ENCODE peak calls at places on chromosomes 5 and 9, in six cellular contexts. One of them, this sample, is unnamed.
A peak's percentile ranks its signal among the peaks of the same experiment; 100 is the strongest.

GRCh38 chr9:113244556-113244955 is 23.2 kb downstream of the SLC31A1 start:
- DNase-seq in prostate gland: no peak
- DNase-seq in tibial nerve: no peak
- DNase-seq in heart left ventricle: no peak
- DNase-seq in adrenal gland: no peak
- DNase-seq in HCT116: no peak
- DNase-seq in this sample: no peak

GRCh38 chr9:9612270-9612669 is 1000.5 kb downstream of the PTPRD start:
- DNase-seq in adrenal gland: no peak
- DNase-seq in prostate gland: no peak
- DNase-seq in HCT116: no peak
- DNase-seq in heart left ventricle: no peak
- DNase-seq in tibial nerve: no peak
- DNase-seq in this sample: no peak

GRCh38 chr9:18542837-18543405 is 69.0 kb downstream of the ADAMTSL1 start:
- DNase-seq in prostate gland: no peak
- DNase-seq in HCT116: no peak
- DNase-seq in tibial nerve: no peak
- DNase-seq in adrenal gland: no peak
- DNase-seq in heart left ventricle: no peak
- DNase-seq in this sample: no peak

GRCh38 chr5:1923766-1924165 is 41.0 kb upstream of the IRX4 start:
- DNase-seq in HCT116: no peak
- DNase-seq in heart left ventricle: no peak
- DNase-seq in tibial nerve: no peak
- DNase-seq in adrenal gland: no peak
- DNase-seq in prostate gland: no peak
- DNase-seq in this sample: no peak

GRCh38 chr5:149656576-149657182 is 73.4 kb upstream of the PPARGC1B start:
- DNase-seq in tibial nerve: no peak
- DNase-seq in heart left ventricle: peak; percentile 61
- DNase-seq in adrenal gland: no peak
- DNase-seq in HCT116: no peak
- DNase-seq in prostate gland: no peak
- DNase-seq in this sample: no peak

GRCh38 chr5:33595303-33595702 is 154.5 kb downstream of the TARS1 start:
- DNase-seq in heart left ventricle: no peak
- DNase-seq in tibial nerve: no peak
- DNase-seq in prostate gland: no peak
- DNase-seq in HCT116: no peak
- DNase-seq in adrenal gland: no peak
- DNase-seq in this sample: no peak

GRCh38 chr5:58012103-58012502 is 447.8 kb downstream of the PLK2 start:
- DNase-seq in heart left ventricle: no peak
- DNase-seq in prostate gland: no peak
- DNase-seq in HCT116: no peak
- DNase-seq in adrenal gland: no peak
- DNase-seq in tibial nerve: no peak
- DNase-seq in this sample: no peak

GRCh38 chr9:105309531-105309931 is 65.1 kb downstream of the SLC44A1 start:
- DNase-seq in prostate gland: no peak
- DNase-seq in heart left ventricle: no peak
- DNase-seq in adrenal gland: no peak
- DNase-seq in HCT116: no peak
- DNase-seq in tibial nerve: no peak
- DNase-seq in this sample: no peak

GRCh38 chr9:78033870-78034269 is 2.3 kb upstream of the GNAQ start:
- DNase-seq in tibial nerve: no peak
- DNase-seq in prostate gland: no peak
- DNase-seq in HCT116: no peak
- DNase-seq in adrenal gland: no peak
- DNase-seq in heart left ventricle: no peak
- DNase-seq in this sample: no peak

GRCh38 chr5:28927559-28928326 is 1889.4 kb upstream of the CDH9 start:
- DNase-seq in heart left ventricle: no peak
- DNase-seq in adrenal gland: no peak
- DNase-seq in HCT116: no peak
- DNase-seq in tibial nerve: no peak
- DNase-seq in prostate gland: no peak
- DNase-seq in this sample: no peak
- TF ChIP-seq POLR2A in heart left ventricle: no peak
- TF ChIP-seq POLR2A in adrenal gland: no peak
- TF ChIP-seq POLR2A in HCT116: no peak
- TF ChIP-seq POLR2A in tibial nerve: no peak
- TF ChIP-seq POLR2A in prostate gland: no peak
- TF ChIP-seq POLR2A in this sample: no peak

GRCh38 chr9:133148351-133149129 is 15.2 kb downstream of the GBGT1 start:
- DNase-seq in adrenal gland: peak; percentile 74
- DNase-seq in tibial nerve: no peak
- DNase-seq in HCT116: no peak
- DNase-seq in heart left ventricle: peak; percentile 75
- DNase-seq in prostate gland: peak; percentile 38
- DNase-seq in this sample: peak; percentile 64
- TF ChIP-seq POLR2A in adrenal gland: peak; percentile 52
- TF ChIP-seq POLR2A in tibial nerve: no peak
- TF ChIP-seq POLR2A in HCT116: no peak
- TF ChIP-seq POLR2A in heart left ventricle: no peak
- TF ChIP-seq POLR2A in prostate gland: no peak
- TF ChIP-seq POLR2A in this sample: peak; percentile 15

DNA sequence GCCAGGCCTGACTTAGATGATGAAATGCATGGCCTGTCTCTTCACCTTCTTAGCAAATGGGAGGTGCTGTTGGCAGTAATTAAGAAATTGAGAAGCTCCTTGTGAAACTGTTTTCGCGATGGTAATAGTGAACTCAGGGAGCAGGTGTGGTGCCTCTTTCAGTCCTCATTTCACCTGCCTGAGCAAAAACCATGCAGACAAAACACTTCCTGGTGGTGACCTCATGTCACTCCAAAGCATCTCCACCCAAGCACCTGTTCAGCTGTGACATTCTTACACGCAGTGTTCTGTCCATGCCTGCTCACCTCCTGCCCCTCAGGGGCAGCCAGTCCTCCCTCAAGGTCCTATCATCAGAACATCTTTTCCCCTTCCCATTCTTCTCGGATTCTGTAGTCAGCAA is 146.5 kb downstream of the CD180 start:
- DNase-seq in prostate gland: no peak
- DNase-seq in tibial nerve: no peak
- DNase-seq in HCT116: no peak
- DNase-seq in heart left ventricle: no peak
- DNase-seq in adrenal gland: no peak
- DNase-seq in this sample: no peak
- TF ChIP-seq POLR2A in prostate gland: no peak
- TF ChIP-seq POLR2A in tibial nerve: no peak
- TF ChIP-seq POLR2A in HCT116: no peak
- TF ChIP-seq POLR2A in heart left ventricle: no peak
- TF ChIP-seq POLR2A in adrenal gland: no peak
- TF ChIP-seq POLR2A in this sample: no peak

DNA sequence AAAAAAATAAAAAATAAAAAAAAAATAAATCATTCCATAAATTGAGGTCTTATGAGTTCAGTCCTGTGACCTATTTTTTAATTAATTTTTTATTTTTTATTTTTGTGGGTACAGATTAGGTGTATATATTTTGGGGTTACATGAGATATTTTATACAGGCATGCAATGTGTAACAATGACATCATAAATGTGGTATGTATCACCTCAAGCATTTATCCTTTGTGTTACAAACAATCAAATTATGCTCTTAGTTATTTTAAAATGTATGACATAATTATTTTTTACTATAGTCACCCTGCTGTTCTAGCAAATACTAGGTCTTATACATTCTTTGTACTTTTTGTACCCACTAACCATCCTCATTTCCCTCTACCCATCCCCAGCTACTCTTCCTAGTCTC is 537.9 kb downstream of the HINT1 start:
- DNase-seq in adrenal gland: no peak
- DNase-seq in HCT116: no peak
- DNase-seq in prostate gland: no peak
- DNase-seq in heart left ventricle: no peak
- DNase-seq in tibial nerve: no peak
- DNase-seq in this sample: no peak
- TF ChIP-seq POLR2A in adrenal gland: no peak
- TF ChIP-seq POLR2A in HCT116: no peak
- TF ChIP-seq POLR2A in prostate gland: no peak
- TF ChIP-seq POLR2A in heart left ventricle: no peak
- TF ChIP-seq POLR2A in tibial nerve: no peak
- TF ChIP-seq POLR2A in this sample: no peak

GRCh38 chr5:97728920-97729319 is 545.9 kb upstream of the RIOK2 start:
- DNase-seq in tibial nerve: no peak
- DNase-seq in heart left ventricle: no peak
- DNase-seq in HCT116: no peak
- DNase-seq in adrenal gland: no peak
- DNase-seq in prostate gland: no peak
- DNase-seq in this sample: no peak
- TF ChIP-seq POLR2A in tibial nerve: no peak
- TF ChIP-seq POLR2A in heart left ventricle: no peak
- TF ChIP-seq POLR2A in HCT116: no peak
- TF ChIP-seq POLR2A in adrenal gland: no peak
- TF ChIP-seq POLR2A in prostate gland: no peak
- TF ChIP-seq POLR2A in this sample: no peak

GRCh38 chr5:28234356-28234968 is 1196.1 kb upstream of the CDH9 start:
- DNase-seq in heart left ventricle: no peak
- DNase-seq in tibial nerve: no peak
- DNase-seq in adrenal gland: no peak
- DNase-seq in HCT116: no peak
- DNase-seq in prostate gland: no peak
- DNase-seq in this sample: no peak
- TF ChIP-seq POLR2A in heart left ventricle: no peak
- TF ChIP-seq POLR2A in tibial nerve: no peak
- TF ChIP-seq POLR2A in adrenal gland: no peak
- TF ChIP-seq POLR2A in HCT116: no peak
- TF ChIP-seq POLR2A in prostate gland: no peak
- TF ChIP-seq POLR2A in this sample: no peak

DNA sequence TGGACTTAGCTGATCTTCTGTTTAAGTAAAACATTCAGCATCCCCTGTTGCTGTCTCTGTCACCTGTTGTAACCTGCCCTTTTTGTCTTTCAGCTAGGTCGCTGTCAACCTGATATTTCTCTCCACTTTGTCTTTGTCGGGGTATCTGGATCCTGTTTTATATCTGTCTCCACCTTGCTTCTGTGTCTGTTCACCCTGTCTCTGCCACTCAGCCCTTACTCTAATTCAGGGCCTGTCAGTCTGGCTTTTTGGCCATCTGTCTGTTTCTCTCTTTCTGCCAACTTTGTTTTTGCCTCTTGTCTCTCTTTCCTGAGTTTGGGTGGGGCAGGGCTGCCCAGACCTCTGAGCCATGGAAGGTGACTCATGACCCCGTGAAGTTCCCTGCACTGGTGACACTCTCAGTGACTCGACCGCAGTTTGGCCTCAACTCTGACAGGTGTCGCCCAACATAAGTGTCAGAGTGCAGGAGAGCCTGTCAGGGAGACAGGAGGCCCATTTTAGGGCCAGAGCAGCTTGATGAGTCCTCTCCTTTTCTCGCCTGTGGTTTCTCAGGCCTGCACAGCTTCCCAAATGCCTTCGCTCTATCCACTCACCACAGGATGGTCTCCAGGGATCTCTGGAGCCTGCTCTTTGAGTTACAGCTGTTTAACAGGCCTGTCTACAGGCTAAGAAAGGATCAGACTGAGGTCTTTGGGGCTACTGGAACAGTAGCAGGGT is 864 bp downstream of the ZBTB43 start:
- DNase-seq in HCT116: peak; percentile 39
- DNase-seq in heart left ventricle: peak; percentile 85
- DNase-seq in prostate gland: no peak
- DNase-seq in tibial nerve: no peak
- DNase-seq in adrenal gland: peak; percentile 94
- DNase-seq in this sample: peak; percentile 82
- TF ChIP-seq POLR2A in HCT116: no peak
- TF ChIP-seq POLR2A in heart left ventricle: peak; percentile 22
- TF ChIP-seq POLR2A in prostate gland: peak; percentile 15
- TF ChIP-seq POLR2A in tibial nerve: no peak
- TF ChIP-seq POLR2A in adrenal gland: peak; percentile 62
- TF ChIP-seq POLR2A in this sample: no peak

GRCh38 chr9:127404631-127405030 is 7.7 kb downstream of the SLC2A8 start:
- DNase-seq in heart left ventricle: no peak
- DNase-seq in HCT116: no peak
- DNase-seq in adrenal gland: peak; percentile 15
- DNase-seq in tibial nerve: no peak
- DNase-seq in prostate gland: no peak
- DNase-seq in this sample: no peak
- TF ChIP-seq POLR2A in heart left ventricle: no peak
- TF ChIP-seq POLR2A in HCT116: no peak
- TF ChIP-seq POLR2A in adrenal gland: no peak
- TF ChIP-seq POLR2A in tibial nerve: no peak
- TF ChIP-seq POLR2A in prostate gland: no peak
- TF ChIP-seq POLR2A in this sample: no peak

DNA sequence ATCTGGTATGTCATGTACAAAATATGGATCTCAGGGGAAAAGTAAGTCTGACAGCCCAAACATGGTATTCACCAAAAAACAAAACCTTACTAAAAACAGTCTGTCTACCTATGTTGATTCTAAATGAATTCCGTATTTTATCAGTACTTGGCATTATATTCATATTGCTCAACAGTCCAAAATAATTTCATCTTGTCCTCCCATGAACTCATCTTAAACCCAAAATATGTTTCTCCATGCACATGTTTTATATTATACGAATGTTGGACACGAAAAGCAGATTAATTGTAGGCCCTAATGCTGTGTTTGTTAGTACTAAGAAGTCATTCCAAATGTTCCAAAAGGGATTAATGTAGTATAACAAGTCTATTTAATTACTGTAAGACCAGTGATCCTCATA is 20.1 kb downstream of the NFIB start:
- DNase-seq in heart left ventricle: no peak
- DNase-seq in prostate gland: no peak
- DNase-seq in tibial nerve: no peak
- DNase-seq in HCT116: no peak
- DNase-seq in adrenal gland: no peak
- DNase-seq in this sample: no peak
- TF ChIP-seq POLR2A in heart left ventricle: no peak
- TF ChIP-seq POLR2A in prostate gland: no peak
- TF ChIP-seq POLR2A in tibial nerve: no peak
- TF ChIP-seq POLR2A in HCT116: no peak
- TF ChIP-seq POLR2A in adrenal gland: no peak
- TF ChIP-seq POLR2A in this sample: no peak

This sample was measured in H54.